ENCODE peak calls at places on chromosomes 7 and 10, in four cellular contexts. One of them, this sample, is unnamed.

GRCh38 chr7:28116034-28116433 is 64.6 kb downstream of the JAZF1 start:
- DNase-seq in GM13976: no peak
- DNase-seq in OCI-M1: no peak
- DNase-seq in GM12892: no peak
- DNase-seq in this sample: no peak

GRCh38 chr7:70289067-70289466 is 690.8 kb downstream of the AUTS2 start:
- DNase-seq in GM13976: no peak
- DNase-seq in OCI-M1: no peak
- DNase-seq in GM12892: no peak
- DNase-seq in this sample: no peak

GRCh38 chr10:95850791-95851190 is 57.0 kb upstream of the CC2D2B start:
- DNase-seq in GM13976: no peak
- DNase-seq in OCI-M1: no peak
- DNase-seq in GM12892: no peak
- DNase-seq in this sample: no peak

GRCh38 chr7:41979834-41980307 is 257.1 kb downstream of the GLI3 start:
- DNase-seq in GM13976: no peak
- DNase-seq in OCI-M1: peak; percentile 10
- DNase-seq in GM12892: no peak
- DNase-seq in this sample: no peak

GRCh38 chr7:55074008-55074499 is 55.2 kb downstream of the EGFR start:
- DNase-seq in GM13976: peak; percentile 76
- DNase-seq in OCI-M1: peak; percentile 10
- DNase-seq in GM12892: peak; percentile 47
- DNase-seq in this sample: peak; percentile 56

GRCh38 chr7:34061175-34061574 is 155.8 kb downstream of the BMPER start:
- DNase-seq in GM13976: no peak
- DNase-seq in OCI-M1: no peak
- DNase-seq in GM12892: no peak
- DNase-seq in this sample: no peak

GRCh38 chr7:99326408-99326782 is 697 bp downstream of the ARPC1A start:
- DNase-seq in GM13976: no peak
- DNase-seq in OCI-M1: no peak
- DNase-seq in GM12892: no peak
- DNase-seq in this sample: no peak

GRCh38 chr10:87767253-87767652 is 50.8 kb downstream of the ATAD1 start:
- DNase-seq in GM13976: no peak
- DNase-seq in OCI-M1: no peak
- DNase-seq in GM12892: no peak
- DNase-seq in this sample: no peak

GRCh38 chr7:107661865-107662379 is 1.3 kb downstream of the SLC26A4 start:
- DNase-seq in GM13976: no peak
- DNase-seq in OCI-M1: no peak
- DNase-seq in GM12892: no peak
- DNase-seq in this sample: no peak

GRCh38 chr10:48608926-48609325 is 4.1 kb upstream of the ARHGAP22 start:
- DNase-seq in GM13976: no peak
- DNase-seq in OCI-M1: no peak
- DNase-seq in GM12892: no peak
- DNase-seq in this sample: no peak

GRCh38 chr10:101609481-101609880 is 21.4 kb downstream of the DPCD start:
- DNase-seq in GM13976: no peak
- DNase-seq in OCI-M1: no peak
- DNase-seq in GM12892: no peak
- DNase-seq in this sample: no peak

GRCh38 chr10:25745976-25746375 is 188.1 kb upstream of the MYO3A start:
- DNase-seq in GM13976: no peak
- DNase-seq in OCI-M1: no peak
- DNase-seq in GM12892: no peak
- DNase-seq in this sample: no peak

GRCh38 chr10:103490986-103491314 is 2.6 kb upstream of the NEURL1 start:
- DNase-seq in GM13976: no peak
- DNase-seq in OCI-M1: no peak
- DNase-seq in GM12892: no peak
- DNase-seq in this sample: no peak

GRCh38 chr10:22682237-22683192 is 31.9 kb downstream of the PIP4K2A start:
- DNase-seq in GM13976: no peak
- DNase-seq in OCI-M1: peak; percentile 73
- DNase-seq in GM12892: no peak
- DNase-seq in this sample: no peak

GRCh38 chr7:116404389-116404788 is 95.1 kb upstream of the CAV2 start:
- DNase-seq in GM13976: no peak
- DNase-seq in OCI-M1: no peak
- DNase-seq in GM12892: no peak
- DNase-seq in this sample: no peak

GRCh38 chr7:92987095-92987494 is 130.7 kb downstream of the SAMD9 start:
- DNase-seq in GM13976: no peak
- DNase-seq in OCI-M1: no peak
- DNase-seq in GM12892: no peak
- DNase-seq in this sample: no peak

GRCh38 chr7:68699090-68699711 is 899.1 kb upstream of the AUTS2 start:
- DNase-seq in GM13976: no peak
- DNase-seq in OCI-M1: no peak
- DNase-seq in GM12892: no peak
- DNase-seq in this sample: no peak

GRCh38 chr7:128406986-128407589 is 2.7 kb downstream of the IMPDH1 start:
- DNase-seq in GM13976: peak; percentile 31
- DNase-seq in OCI-M1: no peak
- DNase-seq in GM12892: no peak
- DNase-seq in this sample: no peak

GRCh38 chr10:32328499-32328898 is 18.5 kb downstream of the EPC1 start:
- DNase-seq in GM13976: no peak
- DNase-seq in OCI-M1: no peak
- DNase-seq in GM12892: no peak
- DNase-seq in this sample: no peak

GRCh38 chr7:130290745-130291144 is 2.2 kb upstream of the CPA4 start:
- DNase-seq in GM13976: no peak
- DNase-seq in OCI-M1: no peak
- DNase-seq in GM12892: no peak
- DNase-seq in this sample: no peak

GRCh38 chr7:6513541-6513940 is 37.7 kb downstream of the GRID2IP start:
- DNase-seq in GM13976: no peak
- DNase-seq in OCI-M1: no peak
- DNase-seq in GM12892: no peak
- DNase-seq in this sample: no peak

GRCh38 chr10:58714436-58714835 is 201.8 kb downstream of the BICC1 start:
- DNase-seq in GM13976: no peak
- DNase-seq in OCI-M1: no peak
- DNase-seq in GM12892: no peak
- DNase-seq in this sample: no peak

GRCh38 chr10:88769384-88769783 is 9.6 kb downstream of the LIPN start:
- DNase-seq in GM13976: no peak
- DNase-seq in OCI-M1: no peak
- DNase-seq in GM12892: no peak
- DNase-seq in this sample: no peak

GRCh38 chr7:154857240-154857639 is 145.7 kb downstream of the PAXIP1 start:
- DNase-seq in GM13976: no peak
- DNase-seq in OCI-M1: no peak
- DNase-seq in GM12892: no peak
- DNase-seq in this sample: no peak

GRCh38 chr7:49483142-49483541 is 290.3 kb upstream of the VWC2 start:
- DNase-seq in GM13976: peak; percentile 2
- DNase-seq in OCI-M1: peak; percentile 24
- DNase-seq in GM12892: no peak
- DNase-seq in this sample: no peak

GRCh38 chr10:2714597-2714996 is 352.8 kb upstream of the PFKP start:
- DNase-seq in GM13976: no peak
- DNase-seq in OCI-M1: no peak
- DNase-seq in GM12892: no peak
- DNase-seq in this sample: no peak

GRCh38 chr10:117541405-117541908 is 1.1 kb upstream of the EMX2 start:
- DNase-seq in GM13976: no peak
- DNase-seq in OCI-M1: no peak
- DNase-seq in GM12892: no peak
- DNase-seq in this sample: no peak

GRCh38 chr10:24691113-24691512 is 32.6 kb downstream of the ARHGAP21 start:
- DNase-seq in GM13976: no peak
- DNase-seq in OCI-M1: no peak
- DNase-seq in GM12892: no peak
- DNase-seq in this sample: no peak

GRCh38 chr7:101572156-101572555 is 56.9 kb downstream of the MYL10 start:
- DNase-seq in GM13976: no peak
- DNase-seq in OCI-M1: no peak
- DNase-seq in GM12892: no peak
- DNase-seq in this sample: no peak

GRCh38 chr7:156096806-156097538 is 284.7 kb upstream of the SHH start:
- DNase-seq in GM13976: no peak
- DNase-seq in OCI-M1: no peak
- DNase-seq in GM12892: no peak
- DNase-seq in this sample: no peak

GRCh38 chr7:91242097-91242846 is 22.0 kb upstream of the FZD1 start:
- DNase-seq in GM13976: no peak
- DNase-seq in OCI-M1: peak; percentile 61
- DNase-seq in GM12892: no peak
- DNase-seq in this sample: no peak

This sample was measured in GM19239.